ENCODE peak calls at places on chromosomes 11 and 22, in four cellular contexts. L is tibial artery, E is DND-41, N is fibroblast of mammary gland. H is an unnamed sample.
A peak's percentile ranks its signal among the peaks of the same experiment; 100 is the strongest.

GRCh38 chr11:35182317-35182939 is 43.5 kb downstream of the CD44 start:
- DNase-seq in L (no peak), E (no peak), N (no peak), H (no peak)

GRCh38 chr22:42493393-42493792 is 26.2 kb downstream of the RRP7A start:
- DNase-seq in L (no peak), E (no peak), N (no peak), H (no peak)

GRCh38 chr11:66882540-66882939 is 25.7 kb downstream of the LRFN4 start:
- DNase-seq in L (no peak), E (no peak), N (no peak), H (no peak)

GRCh38 chr22:39456262-39457046 is at the start of gene MGAT3:
- DNase-seq in E (no peak), L (no peak), N (no peak), H (peak; percentile 72)

GRCh38 chr22:25475554-25476022 is 88.9 kb upstream of the GRK3 start:
- DNase-seq in N (peak; percentile 27), L (no peak), E (peak; percentile 20), H (peak; percentile 29)

GRCh38 chr11:119306373-119306890 is 10.5 kb downstream of the MCAM start:
- DNase-seq in E (no peak), N (peak; percentile 85), L (peak; percentile 95), H (peak; percentile 62)

GRCh38 chr11:68379216-68379615 is 66.8 kb downstream of the LRP5 start:
- DNase-seq in L (no peak), N (no peak), E (no peak), H (no peak)

GRCh38 chr22:23762866-23763578 is at the start of gene C22orf15:
- DNase-seq in E (peak; percentile 62), L (no peak), N (no peak), H (peak; percentile 34)

GRCh38 chr11:31757245-31757835 is 53.8 kb downstream of the PAX6 start:
- DNase-seq in L (no peak), N (peak; percentile 1), E (no peak), H (no peak)

GRCh38 chr11:117657801-117658200 is 139.2 kb downstream of the DSCAML1 start:
- DNase-seq in N (no peak), L (no peak), E (no peak), H (no peak)

GRCh38 chr11:74325649-74326645 is 14.5 kb upstream of the P4HA3 start:
- DNase-seq in N (peak; percentile 94), E (no peak), L (peak; percentile 98), H (no peak)

GRCh38 chr11:111586305-111586915 is 15.8 kb upstream of the SIK2 start:
- DNase-seq in E (peak; percentile 33), L (no peak), N (peak; percentile 68), H (peak; percentile 74)

DNA sequence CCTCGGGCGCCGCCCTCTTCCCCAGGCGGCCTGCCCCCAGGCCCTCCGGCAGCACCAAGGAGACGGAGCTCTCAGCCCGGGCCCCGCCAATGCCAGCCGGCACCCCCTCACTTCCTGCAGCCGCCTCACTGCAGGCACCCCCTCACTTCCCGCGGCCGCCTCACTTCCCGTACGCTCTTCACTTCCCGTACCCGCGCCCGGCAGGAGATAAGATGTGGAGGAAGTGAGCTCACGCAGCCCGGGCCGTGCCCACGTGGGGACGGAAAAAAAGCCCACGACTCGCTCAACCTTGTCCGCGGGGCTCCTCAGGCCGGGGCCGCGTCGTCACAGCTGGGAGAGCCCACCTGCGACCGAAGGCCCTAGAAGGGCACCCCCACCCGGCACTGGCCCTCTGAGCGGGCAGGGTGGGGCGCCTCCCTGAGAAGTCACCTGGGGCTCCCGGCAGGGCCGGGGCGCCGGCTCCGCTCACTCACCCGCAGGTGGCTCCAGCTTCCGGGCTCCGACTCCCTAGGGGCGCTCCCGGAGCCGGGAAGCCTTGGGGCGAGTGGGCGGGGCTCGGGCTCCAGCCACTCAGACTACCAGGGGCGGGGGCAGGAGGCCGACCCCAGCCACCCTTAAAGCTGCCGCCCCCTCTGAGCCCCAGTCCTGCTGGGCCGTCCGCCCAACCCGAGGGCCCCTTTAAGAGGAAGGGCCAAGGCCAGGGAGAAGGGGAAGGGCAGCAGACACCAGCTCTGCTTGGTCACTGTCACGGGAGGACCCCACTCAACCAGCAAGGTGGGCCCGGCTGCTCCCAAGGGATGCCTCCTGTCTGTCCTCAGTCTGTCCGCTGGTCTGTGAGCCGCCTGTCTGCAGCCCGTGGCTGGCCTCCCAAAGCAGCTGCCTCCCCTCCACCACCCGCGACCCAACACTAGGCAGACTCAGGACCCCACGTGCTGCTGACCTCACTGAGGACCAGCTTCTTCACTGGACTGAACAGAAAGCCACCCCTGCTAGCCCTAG is 31.4 kb downstream of the PISD start:
- DNase-seq in L (peak; percentile 87), E (peak; percentile 93), N (peak; percentile 70), H (peak; percentile 95)
- TF ChIP-seq CTCF in L (no peak), E (no peak), N (no peak), H (no peak)

DNA sequence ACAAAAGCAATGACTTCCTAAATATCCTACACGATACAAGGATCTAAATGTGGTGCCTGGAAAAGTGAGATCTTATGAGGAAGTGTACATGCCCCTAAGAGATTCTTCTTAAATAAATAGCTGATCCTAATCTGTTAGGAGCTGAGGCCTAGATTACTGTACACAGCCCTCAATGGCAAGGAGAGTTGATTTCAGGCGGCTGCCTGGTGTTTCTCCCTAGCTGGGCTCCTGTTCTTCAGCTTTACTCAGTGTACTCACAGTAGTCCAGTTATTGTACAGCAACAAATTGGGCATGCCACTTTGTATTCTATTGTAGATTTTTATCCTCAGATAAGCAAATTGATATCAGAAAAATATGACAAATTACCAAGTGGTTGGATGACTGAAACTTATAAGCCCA is 358.2 kb upstream of the PDGFD start:
- DNase-seq in E (no peak), N (no peak), L (no peak), H (no peak)
- TF ChIP-seq CTCF in E (no peak), N (no peak), L (no peak), H (no peak)

GRCh38 chr11:64251986-64252837 is 882 bp downstream of the PLCB3 start:
- DNase-seq in L (peak; percentile 86), N (no peak), E (no peak), H (no peak)
- TF ChIP-seq CTCF in L (no peak), N (peak; percentile 38), E (peak; percentile 52), H (peak; percentile 31)

DNA sequence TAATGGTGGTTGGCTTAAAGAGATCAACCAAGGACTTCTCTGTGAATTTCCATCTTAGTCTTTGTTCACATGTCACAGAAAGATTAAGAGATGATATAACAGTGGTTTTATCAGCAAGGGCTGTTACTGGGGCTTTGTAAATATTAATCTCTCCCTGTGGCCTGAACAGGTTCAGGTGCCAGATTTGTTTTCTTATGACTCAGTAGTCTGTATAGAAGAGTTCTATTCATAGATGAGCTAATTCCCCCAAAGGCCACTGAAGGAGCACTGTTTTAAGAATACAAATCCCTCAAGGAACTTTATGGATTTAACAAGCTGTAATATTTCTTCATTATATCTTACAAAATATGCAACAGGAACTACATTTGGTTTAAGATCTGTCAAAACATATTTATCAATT is 50.4 kb downstream of the TCP11L1 start:
- DNase-seq in N (no peak), L (no peak), E (no peak), H (no peak)
- TF ChIP-seq CTCF in N (no peak), L (no peak), E (no peak), H (no peak)

H was measured in activated CD8-positive, alpha-beta T cell treated with anti-CD3 and anti-CD28 coated beads for 36 hours.